ENCODE peak calls at places on chromosomes 3 and 15, in eight cellular contexts. D is transverse colon, G is GM12878, L is stomach, M is tibial nerve, K is ovary, W is A549, I is H1. C is an unnamed sample.
A peak's percentile ranks its signal among the peaks of the same experiment; 100 is the strongest.

GRCh38 chr3:123831420-123831819 is 52.7 kb downstream of the MYLK start:
- DNase-seq in M (no peak), I (no peak), G (no peak), W (no peak), D (no peak), K (no peak), L (no peak), C (no peak)

GRCh38 chr15:48333553-48333952 is 2.3 kb downstream of the DUT start:
- DNase-seq in L (no peak), W (no peak), M (no peak), K (no peak), G (no peak), I (no peak), D (no peak), C (no peak)

GRCh38 chr3:115706311-115706829 is 83.1 kb downstream of the GAP43 start:
- DNase-seq in G (no peak), L (no peak), M (no peak), D (no peak), W (no peak), K (peak; percentile 22), I (no peak), C (no peak)

GRCh38 chr15:49815506-49815905 is 194.7 kb downstream of the DTWD1 start:
- DNase-seq in I (no peak), D (no peak), M (no peak), L (no peak), K (no peak), W (no peak), G (no peak), C (no peak)

GRCh38 chr15:93143186-93143585 is 54.2 kb upstream of the RGMA start:
- DNase-seq in W (no peak), K (no peak), L (no peak), G (no peak), M (no peak), I (no peak), D (no peak), C (no peak)

GRCh38 chr15:81274932-81275341 is 49.0 kb downstream of the STARD5 start:
- DNase-seq in I (peak; percentile 85), W (peak; percentile 67), G (peak; percentile 82), M (peak; percentile 30), L (peak; percentile 80), K (peak; percentile 78), D (peak; percentile 88), C (peak; percentile 85)

GRCh38 chr3:185084883-185085282 is 68.0 kb downstream of the C3orf70 start:
- DNase-seq in G (no peak), K (no peak), I (no peak), W (no peak), D (no peak), M (no peak), L (no peak), C (no peak)

GRCh38 chr15:42832577-42832976 is 88.0 kb downstream of the TTBK2 start:
- DNase-seq in I (no peak), K (no peak), W (peak; percentile 22), L (no peak), D (no peak), M (no peak), G (no peak), C (no peak)

GRCh38 chr15:80093854-80094418 is 34.5 kb downstream of the ZFAND6 start:
- DNase-seq in W (no peak), L (peak; percentile 53), K (peak; percentile 31), D (peak; percentile 49), G (no peak), M (no peak), I (no peak), C (peak; percentile 82)

GRCh38 chr3:87361271-87361670 is 84.9 kb upstream of the POU1F1 start:
- DNase-seq in L (no peak), I (no peak), G (no peak), W (no peak), D (no peak), K (no peak), M (no peak), C (no peak)

GRCh38 chr3:175432338-175433025 is 573.3 kb downstream of the NAALADL2 start:
- DNase-seq in M (no peak), L (no peak), D (no peak), I (no peak), W (no peak), G (no peak), K (no peak), C (no peak)

GRCh38 chr15:48358681-48359152 is 27.5 kb downstream of the DUT start:
- DNase-seq in D (no peak), L (no peak), K (no peak), M (no peak), W (no peak), I (no peak), G (no peak), C (no peak)

GRCh38 chr3:64588381-64588780 is 99.4 kb downstream of the ADAMTS9 start:
- DNase-seq in G (no peak), D (no peak), W (no peak), M (no peak), L (no peak), K (no peak), I (no peak), C (no peak)

GRCh38 chr3:9007928-9008327 is 44.7 kb upstream of the RAD18 start:
- DNase-seq in L (no peak), I (no peak), M (no peak), D (no peak), K (no peak), G (no peak), W (no peak), C (no peak)

GRCh38 chr3:111471851-111472250 is 70.1 kb upstream of the CD96 start:
- DNase-seq in I (no peak), D (no peak), G (no peak), W (no peak), L (no peak), K (no peak), M (no peak), C (no peak)

GRCh38 chr15:81282911-81283310 is 41.0 kb downstream of the STARD5 start:
- DNase-seq in M (no peak), K (no peak), D (peak; percentile 5), G (no peak), L (no peak), W (no peak), I (no peak), C (no peak)

GRCh38 chr15:94375997-94376396 is 144.6 kb downstream of the MCTP2 start:
- DNase-seq in M (no peak), K (no peak), L (no peak), D (no peak), G (no peak), W (no peak), I (no peak), C (no peak)

GRCh38 chr3:43343778-43344177 is 57.4 kb downstream of the SNRK start:
- DNase-seq in G (no peak), M (no peak), L (no peak), K (no peak), W (no peak), D (no peak), I (no peak), C (no peak)

GRCh38 chr3:13192471-13193213 is 119.4 kb upstream of the IQSEC1 start:
- DNase-seq in D (no peak), I (no peak), G (no peak), M (no peak), W (peak; percentile 67), K (no peak), L (no peak), C (peak; percentile 50)

GRCh38 chr3:197204729-197205128 is 93.7 kb downstream of the DLG1 start:
- DNase-seq in D (no peak), L (no peak), G (no peak), W (no peak), I (no peak), M (no peak), K (no peak), C (no peak)

GRCh38 chr3:119700269-119700919 is 2.4 kb upstream of the CFAP91 start:
- DNase-seq in K (no peak), I (no peak), D (peak; percentile 13), M (no peak), G (peak; percentile 74), L (no peak), W (no peak), C (no peak)

GRCh38 chr3:127006781-127007436 is 24.0 kb downstream of the PLXNA1 start:
- DNase-seq in G (no peak), K (no peak), W (no peak), I (no peak), D (no peak), M (no peak), L (no peak), C (no peak)

GRCh38 chr3:183371672-183371968 is 56.8 kb downstream of the MCF2L2 start:
- DNase-seq in D (no peak), I (no peak), G (no peak), L (no peak), W (no peak), M (no peak), K (no peak), C (no peak)

GRCh38 chr15:94576889-94577533 is 345.6 kb downstream of the MCTP2 start:
- DNase-seq in M (no peak), D (peak; percentile 10), I (peak; percentile 74), L (peak; percentile 31), W (no peak), G (no peak), K (no peak), C (no peak)

GRCh38 chr3:17069754-17070153 is 185.0 kb downstream of the PLCL2 start:
- DNase-seq in G (no peak), W (no peak), D (no peak), I (no peak), L (no peak), K (no peak), M (no peak), C (no peak)

DNA sequence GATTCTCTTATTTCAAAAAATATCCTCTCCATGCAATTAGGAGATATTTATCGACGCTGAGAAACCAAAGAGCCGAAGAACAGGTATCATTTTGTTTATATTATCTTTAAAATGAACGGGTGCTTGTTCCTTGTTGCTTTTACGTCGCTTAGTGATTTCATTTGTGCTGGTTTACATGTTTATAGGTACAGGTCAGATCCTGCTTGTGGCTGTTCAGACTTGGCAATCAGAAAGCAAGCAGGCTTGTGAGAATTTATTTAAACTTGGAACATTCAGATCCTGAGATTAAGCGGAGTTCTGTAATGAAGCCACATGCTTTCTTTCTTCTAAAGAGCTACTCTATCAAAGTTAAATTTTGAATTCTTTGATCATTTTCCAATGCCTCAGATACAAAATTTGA is 43.0 kb upstream of the ATP2C1 start:
- DNase-seq in L (no peak), D (no peak), K (no peak), W (no peak), M (no peak), I (no peak), G (no peak), C (no peak)
- H3K4me3 ChIP-seq in L (peak overlapping the region; percentile 2), D (no peak overlapping the region), K (no peak overlapping the region), W (no peak overlapping the region), M (peak overlapping the region; percentile 9), I (no peak overlapping the region), G (peak overlapping the region; percentile 73), C (no peak overlapping the region)

GRCh38 chr3:56125358-56126005 is 342.8 kb downstream of the ERC2 start:
- DNase-seq in W (peak; percentile 40), I (no peak), L (no peak), M (no peak), D (no peak), K (no peak), G (no peak), C (peak; percentile 75)
- TF ChIP-seq EP300 in W (no peak), I (no peak), L (no peak), M (no peak), D (no peak), K (no peak), G (no peak), C (no peak)

GRCh38 chr3:186637661-186638060 is 2.5 kb upstream of the FETUB start:
- DNase-seq in K (no peak), L (no peak), W (no peak), G (no peak), D (no peak), M (no peak), I (no peak), C (no peak)
- H3K4me3 ChIP-seq in K (no peak overlapping the region), L (no peak overlapping the region), W (no peak overlapping the region), G (no peak overlapping the region), D (no peak overlapping the region), M (no peak overlapping the region), I (no peak overlapping the region), C (no peak overlapping the region)

GRCh38 chr3:188077160-188077812 is 76.7 kb upstream of the LPP start:
- DNase-seq in M (peak; percentile 65), I (no peak), K (no peak), G (no peak), D (no peak), L (no peak), W (no peak), C (peak; percentile 71)
- TF ChIP-seq EP300 in M (peak; percentile 99), I (no peak), K (peak; percentile 94), G (no peak), D (peak; percentile 49), L (peak; percentile 56), W (no peak), C (peak; percentile 14)